ENCODE peak calls at places on chromosomes 2 and 18, in eight cellular contexts. I, M, T, R, Y, J, E and S are unnamed samples.

GRCh38 chr2:195559431-195559914 is 97.6 kb upstream of the SLC39A10 start:
- DNase-seq in I (peak), M (peak), T (peak), R (peak), Y (peak), J (peak), E (peak), S (peak)

GRCh38 chr2:207078186-207078798 is 87.5 kb downstream of the KLF7 start:
- DNase-seq in I (no peak), M (no peak), T (no peak), R (no peak), Y (no peak), J (no peak), E (no peak), S (no peak)

GRCh38 chr18:48913723-48914122 is 37.0 kb downstream of the SMAD7 start:
- DNase-seq in I (no peak), M (no peak), T (no peak), R (no peak), Y (no peak), J (no peak), E (no peak), S (no peak)

GRCh38 chr2:197904446-197904845 is 100.1 kb downstream of the PLCL1 start:
- DNase-seq in I (no peak), M (no peak), T (no peak), R (no peak), Y (no peak), J (no peak), E (no peak), S (no peak)

GRCh38 chr18:40210696-40211095 is 1744.3 kb upstream of the PIK3C3 start:
- DNase-seq in I (no peak), M (no peak), T (peak), R (no peak), Y (no peak), J (no peak), E (no peak), S (no peak)

GRCh38 chr2:33013684-33014110 is 66.9 kb downstream of the LTBP1 start:
- DNase-seq in I (no peak), M (no peak), T (peak), R (peak), Y (no peak), J (peak), E (no peak), S (no peak)

GRCh38 chr2:20609349-20609994 is 41.4 kb downstream of the HS1BP3 start:
- DNase-seq in I (peak), M (no peak), T (no peak), R (peak), Y (peak), J (peak), E (peak), S (no peak)

GRCh38 chr2:39243469-39244123 is at the start of gene CDKL4:
- DNase-seq in I (peak), M (no peak), T (no peak), R (no peak), Y (no peak), J (no peak), E (peak), S (peak)

GRCh38 chr2:797556-797955 is 120.3 kb upstream of the TMEM18 start:
- DNase-seq in I (no peak), M (no peak), T (no peak), R (no peak), Y (no peak), J (no peak), E (no peak), S (no peak)

GRCh38 chr2:100182494-100183355 is 40.3 kb upstream of the AFF3 start:
- DNase-seq in I (no peak), M (no peak), T (no peak), R (peak), Y (peak), J (no peak), E (no peak), S (no peak)

GRCh38 chr2:202494856-202495604 is 118.9 kb downstream of the BMPR2 start:
- DNase-seq in I (no peak), M (no peak), T (no peak), R (no peak), Y (no peak), J (no peak), E (no peak), S (no peak)

GRCh38 chr2:202488671-202489070 is 112.5 kb downstream of the BMPR2 start:
- DNase-seq in I (no peak), M (no peak), T (no peak), R (no peak), Y (no peak), J (peak), E (no peak), S (no peak)

GRCh38 chr2:202494300-202494699 is 118.2 kb downstream of the BMPR2 start:
- DNase-seq in I (peak), M (peak), T (no peak), R (peak), Y (peak), J (peak), E (no peak), S (no peak)

GRCh38 chr2:202490479-202490878 is 114.4 kb downstream of the BMPR2 start:
- DNase-seq in I (no peak), M (no peak), T (no peak), R (no peak), Y (no peak), J (no peak), E (no peak), S (no peak)

GRCh38 chr2:202491514-202491913 is 115.4 kb downstream of the BMPR2 start:
- DNase-seq in I (no peak), M (no peak), T (peak), R (no peak), Y (no peak), J (no peak), E (no peak), S (no peak)
- TF ChIP-seq CTCF in I (no peak), M (no peak), T (no peak), R (peak), Y (no peak), J (no peak), E (no peak), S (no peak)

GRCh38 chr2:124489686-124490085 is 464.6 kb downstream of the CNTNAP5 start:
- DNase-seq in I (no peak), M (no peak), T (no peak), R (no peak), Y (no peak), J (no peak), E (no peak), S (no peak)
- TF ChIP-seq CTCF in I (no peak), M (no peak), T (no peak), R (no peak), Y (no peak), J (no peak), E (no peak), S (no peak)

GRCh38 chr2:164696634-164697033 is 75.4 kb upstream of the GRB14 start:
- DNase-seq in I (no peak), M (no peak), T (no peak), R (no peak), Y (no peak), J (no peak), E (no peak), S (no peak)
- TF ChIP-seq CTCF in I (no peak), M (no peak), T (no peak), R (no peak), Y (no peak), J (no peak), E (no peak), S (no peak)

DNA sequence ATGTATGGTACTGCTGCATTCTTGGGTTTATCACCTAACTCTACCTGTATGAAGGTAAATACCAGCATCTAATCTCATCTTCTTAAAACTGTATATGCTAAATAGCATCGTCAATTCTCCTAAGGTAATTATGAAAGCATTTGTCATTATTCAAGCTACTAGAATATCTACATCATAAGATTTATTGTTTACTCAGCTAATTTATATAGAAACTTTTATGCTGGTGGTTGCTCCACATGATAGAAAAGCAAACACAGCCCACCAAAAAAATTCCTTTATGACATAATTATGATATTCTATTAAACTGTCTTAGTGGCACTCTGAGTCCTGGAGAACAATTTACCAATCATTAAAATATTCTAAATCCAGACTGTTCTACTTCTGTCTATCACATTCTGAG is 1226.1 kb upstream of the NRXN1 start:
- DNase-seq in I (no peak), M (no peak), T (no peak), R (no peak), Y (no peak), J (no peak), E (no peak), S (no peak)
- TF ChIP-seq CTCF in I (no peak), M (no peak), T (no peak), R (no peak), Y (no peak), J (no peak), E (no peak), S (no peak)

DNA sequence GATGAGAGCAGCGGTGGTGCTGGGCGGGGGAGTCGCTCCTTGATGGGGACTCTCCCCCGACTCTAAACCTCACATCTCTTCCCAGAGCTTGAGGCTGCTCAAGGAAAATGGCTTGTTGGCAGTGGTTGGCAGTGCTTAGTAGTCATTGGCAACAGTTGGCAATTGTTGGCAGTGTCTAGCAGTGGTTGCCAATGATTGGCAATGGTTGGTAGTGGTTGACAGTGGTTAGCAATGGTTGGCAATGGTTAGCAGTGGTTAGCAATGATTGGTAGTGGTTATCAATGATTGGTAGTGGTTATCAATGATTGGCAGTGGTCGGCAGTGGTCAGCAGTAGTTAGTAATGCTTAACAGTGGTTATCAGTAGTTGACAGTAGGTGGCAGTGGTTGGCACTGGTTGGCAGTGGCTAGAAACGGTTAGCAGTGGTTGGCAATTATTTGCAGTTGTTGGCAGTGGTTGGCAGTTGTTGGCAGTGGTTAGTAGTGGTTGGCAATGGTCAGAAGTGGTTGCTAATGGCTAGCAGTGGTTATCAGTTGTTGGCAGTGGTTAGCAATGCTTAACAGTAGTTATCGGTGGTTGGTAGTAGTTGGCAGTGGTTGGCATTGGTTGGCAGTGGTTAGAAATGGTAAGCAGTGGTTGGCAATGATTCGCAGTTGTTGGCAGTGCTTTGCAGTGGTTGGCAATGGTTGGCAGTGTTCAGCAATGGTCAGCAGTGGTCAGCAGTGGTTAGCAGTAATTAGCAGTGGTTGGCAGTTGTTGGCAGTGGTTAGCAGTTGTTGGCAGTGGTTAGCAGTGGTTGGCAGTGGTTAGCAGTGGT is 85.4 kb upstream of the OTOS start:
- DNase-seq in I (no peak), M (no peak), T (no peak), R (no peak), Y (no peak), J (no peak), E (no peak), S (no peak)
- TF ChIP-seq CTCF in I (no peak), M (no peak), T (peak), R (no peak), Y (no peak), J (no peak), E (no peak), S (no peak)

GRCh38 chr2:182870227-182870626 is 3.8 kb upstream of the FRZB start:
- DNase-seq in I (no peak), M (no peak), T (no peak), R (no peak), Y (no peak), J (no peak), E (no peak), S (no peak)
- TF ChIP-seq CTCF in I (peak), M (no peak), T (peak), R (no peak), Y (no peak), J (peak), E (no peak), S (no peak)

GRCh38 chr2:63842149-63843061 is 709 bp downstream of the UGP2 start:
- DNase-seq in I (peak), M (no peak), T (peak), R (peak), Y (peak), J (peak), E (no peak), S (peak)

GRCh38 chr2:63840081-63840784 is 1.5 kb upstream of the UGP2 start:
- DNase-seq in I (no peak), M (no peak), T (no peak), R (no peak), Y (no peak), J (no peak), E (peak), S (peak)

GRCh38 chr2:63843093-63843492 is 1.4 kb downstream of the UGP2 start:
- DNase-seq in I (no peak), M (no peak), T (no peak), R (no peak), Y (no peak), J (no peak), E (no peak), S (no peak)

GRCh38 chr2:63840785-63841253 is 877 bp upstream of the UGP2 start:
- DNase-seq in I (peak), M (peak), T (peak), R (peak), Y (peak), J (peak), E (peak), S (peak)

DNA sequence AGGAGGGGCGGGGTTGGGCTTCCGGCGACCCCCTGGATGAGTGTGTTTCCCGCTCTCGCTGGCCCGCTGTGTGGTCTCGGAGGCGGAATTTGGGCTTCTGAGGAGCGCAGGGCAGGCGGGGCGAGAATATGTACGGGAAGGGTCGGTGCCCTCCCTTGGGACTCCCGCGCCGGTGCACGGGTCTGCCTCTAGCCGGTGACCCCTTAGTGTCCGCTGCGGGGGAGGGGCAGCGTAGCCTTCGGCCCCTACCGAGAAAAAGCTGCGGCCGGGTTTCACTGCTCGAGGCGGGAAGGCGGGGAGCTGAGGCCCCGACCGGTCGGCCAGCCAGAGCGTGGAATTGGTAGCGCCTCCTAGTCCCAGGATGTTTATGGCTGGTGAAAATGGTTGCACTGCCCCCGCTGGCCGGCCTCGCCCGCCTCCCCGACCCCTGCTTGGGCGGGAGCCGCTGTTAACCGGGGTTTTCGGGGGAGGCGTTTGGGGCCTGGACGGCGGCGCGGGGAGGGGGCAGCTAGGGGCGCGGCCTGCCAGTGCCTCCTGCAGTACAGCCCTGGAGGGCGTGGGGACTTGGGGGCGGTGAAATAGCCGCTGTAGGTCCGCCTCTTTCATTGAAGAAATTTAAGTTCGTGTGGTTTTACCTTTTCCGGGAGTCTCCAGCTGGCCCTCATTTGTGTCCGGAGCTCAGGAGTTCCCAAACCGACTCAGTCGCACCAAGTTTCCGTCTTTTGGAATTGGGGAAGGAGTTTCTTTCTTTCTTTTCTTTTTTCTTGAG is at the start of gene UGP2:
- DNase-seq in I (peak), M (peak), T (peak), R (peak), Y (peak), J (peak), E (peak), S (peak)
- TF ChIP-seq CTCF in I (peak), M (peak), T (peak), R (peak), Y (peak), J (no peak), E (no peak), S (peak)

DNA sequence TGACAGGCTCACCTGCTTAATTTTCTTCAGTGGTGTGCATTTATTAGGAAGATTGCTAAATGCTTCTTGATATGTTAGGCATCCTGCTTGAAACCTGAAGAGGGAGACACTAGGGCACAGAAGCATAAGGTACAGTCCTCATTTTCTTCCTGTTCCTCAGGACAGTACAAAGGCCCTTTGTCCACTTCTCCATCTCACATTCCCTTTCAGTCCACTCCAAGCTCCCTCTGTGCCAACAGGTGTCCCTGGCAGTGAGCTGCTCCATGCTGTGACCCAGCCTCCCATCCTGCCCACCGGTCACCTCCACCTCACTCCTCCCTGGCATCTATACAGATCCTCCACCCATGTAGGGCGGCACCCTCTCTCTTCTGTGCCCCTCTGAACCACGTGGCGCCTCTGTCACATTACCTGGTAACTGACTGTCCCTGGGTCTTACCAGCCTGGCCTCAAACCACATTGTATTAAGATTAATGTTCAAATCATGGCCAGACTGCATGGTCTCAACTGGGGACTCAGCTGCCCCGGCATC is 162.8 kb downstream of the VAPA start:
- DNase-seq in I (no peak), M (no peak), T (peak), R (no peak), Y (no peak), J (no peak), E (no peak), S (no peak)
- TF ChIP-seq CTCF in I (no peak), M (no peak), T (peak), R (no peak), Y (no peak), J (no peak), E (no peak), S (no peak)